ENCODE peak calls at places on chromosome 15, in eight cellular contexts. Z is AG08395, L is A549, M is anterior cingulate cortex, H is ureter, A is Daoy, T is Panc1, C is trophoblast cell. N is an unnamed sample.

GRCh38 chr15:94972314-94972713 is 741.0 kb downstream of the MCTP2 start:
- DNase-seq in L (no peak), M (no peak), A (peak), C (no peak), Z (peak), T (no peak), H (no peak), N (peak)

GRCh38 chr15:99719096-99719541 is 14.1 kb downstream of the LYSMD4 start:
- DNase-seq in Z (peak), C (no peak), L (no peak), T (no peak), A (peak), H (no peak), M (no peak), N (no peak)

GRCh38 chr15:56929389-56929788 is 10.9 kb downstream of the TCF12 start:
- DNase-seq in H (no peak), T (no peak), L (no peak), M (no peak), A (peak), C (no peak), Z (peak), N (no peak)

GRCh38 chr15:64566629-64567427 is 106.5 kb downstream of the ZNF609 start:
- DNase-seq in C (peak), L (no peak), T (no peak), H (no peak), M (no peak), A (no peak), Z (no peak), N (no peak)

GRCh38 chr15:86125775-86126174 is 46.1 kb downstream of the AGBL1 start:
- DNase-seq in C (no peak), T (no peak), M (no peak), Z (no peak), H (no peak), A (no peak), L (no peak), N (no peak)

GRCh38 chr15:37973856-37974255 is 39.4 kb downstream of the TMCO5A start:
- DNase-seq in M (no peak), T (no peak), L (no peak), A (no peak), H (no peak), C (no peak), Z (no peak), N (no peak)

GRCh38 chr15:78105541-78106241 is 13.3 kb downstream of the SH2D7 start:
- DNase-seq in C (no peak), H (no peak), Z (no peak), A (no peak), L (no peak), T (no peak), M (no peak), N (no peak)

GRCh38 chr15:31049122-31049521 is 52.4 kb downstream of the TRPM1 start:
- DNase-seq in H (no peak), T (no peak), L (no peak), C (no peak), M (no peak), A (no peak), Z (no peak), N (no peak)

GRCh38 chr15:72009207-72009606 is 108.7 kb downstream of the MYO9A start:
- DNase-seq in A (no peak), C (no peak), L (no peak), H (no peak), T (no peak), M (no peak), Z (no peak), N (no peak)

GRCh38 chr15:92898988-92899909 is 875 bp upstream of the CHD2 start:
- DNase-seq in L (no peak), C (peak), M (no peak), H (no peak), T (no peak), A (no peak), Z (no peak), N (no peak)

GRCh38 chr15:101207867-101208288 is 44.0 kb downstream of the CHSY1 start:
- DNase-seq in A (peak), Z (peak), M (no peak), C (peak), H (no peak), L (no peak), T (no peak), N (no peak)

GRCh38 chr15:55789066-55789660 is 46.2 kb upstream of the PRTG start:
- DNase-seq in H (no peak), M (peak), A (no peak), L (no peak), T (no peak), Z (no peak), C (peak), N (no peak)

GRCh38 chr15:57732526-57733331 is 26.2 kb downstream of the POLR2M start:
- DNase-seq in H (no peak), A (peak), Z (peak), M (peak), T (peak), L (peak), C (peak), N (no peak)

GRCh38 chr15:33639968-33640367 is 328.3 kb upstream of the CHRM5 start:
- DNase-seq in C (no peak), L (no peak), A (no peak), M (no peak), H (no peak), Z (no peak), T (no peak), N (no peak)

GRCh38 chr15:26974120-26974780 is 3.3 kb downstream of the GABRG3 start:
- DNase-seq in H (no peak), L (peak), T (peak), M (no peak), A (no peak), C (peak), Z (peak), N (no peak)

GRCh38 chr15:38652183-38652794 is 87.7 kb upstream of the RASGRP1 start:
- DNase-seq in M (no peak), Z (no peak), C (no peak), L (no peak), H (no peak), A (no peak), T (no peak), N (no peak)

GRCh38 chr15:44882499-44882968 is 74.0 kb upstream of the TERB2 start:
- DNase-seq in L (no peak), T (no peak), C (no peak), A (peak), H (no peak), M (no peak), Z (no peak), N (no peak)

GRCh38 chr15:64461577-64462162 is 1.3 kb downstream of the ZNF609 start:
- DNase-seq in M (no peak), H (no peak), A (peak), L (peak), T (no peak), C (no peak), Z (peak), N (no peak)

GRCh38 chr15:84929795-84930371 is 45.4 kb downstream of the SLC28A1 start:
- DNase-seq in H (peak), L (peak), C (peak), M (no peak), A (peak), T (no peak), Z (peak), N (no peak)

GRCh38 chr15:78338756-78339155 is 1.4 kb upstream of the CRABP1 start:
- DNase-seq in Z (no peak), T (no peak), C (no peak), A (no peak), M (no peak), H (no peak), L (no peak), N (no peak)

GRCh38 chr15:90231028-90232017 is 2.4 kb downstream of the CIB1 start:
- DNase-seq in H (no peak), M (no peak), L (no peak), Z (no peak), A (no peak), T (no peak), C (peak), N (no peak)

GRCh38 chr15:89129123-89129815 is 41.0 kb downstream of the ABHD2 start:
- DNase-seq in A (peak), T (peak), Z (no peak), M (peak), C (peak), H (no peak), L (peak), N (no peak)

GRCh38 chr15:75349851-75350588 is 3.2 kb downstream of the NEIL1 start:
- DNase-seq in C (no peak), H (peak), L (no peak), M (no peak), A (peak), T (no peak), Z (no peak), N (no peak)

GRCh38 chr15:73325191-73325980 is 43.4 kb downstream of the HCN4 start:
- DNase-seq in M (no peak), Z (no peak), A (peak), L (no peak), H (no peak), C (no peak), T (no peak), N (no peak)

N was measured in stromal cell of bone marrow.